ENCODE peak calls at places on chromosome 13, in four cellular contexts. F is GM13976, X is omental fat pad, P is right atrium auricular region. D is an unnamed sample.

GRCh38 chr13:88063741-88064140 is 392.6 kb downstream of the SLITRK5 start:
- DNase-seq in F (no peak), X (no peak), P (no peak), D (no peak)

GRCh38 chr13:80473695-80474094 is 132.8 kb upstream of the SPRY2 start:
- DNase-seq in F (no peak), X (no peak), P (no peak), D (no peak)

GRCh38 chr13:97659602-97660001 is 225.6 kb downstream of the RAP2A start:
- DNase-seq in F (no peak), X (no peak), P (no peak), D (peak; percentile 25)

GRCh38 chr13:27607125-27607524 is 13.2 kb downstream of the LNX2 start:
- DNase-seq in F (no peak), X (no peak), P (no peak), D (no peak)

GRCh38 chr13:106486287-106486686 is 49.2 kb downstream of the EFNB2 start:
- DNase-seq in F (no peak), X (no peak), P (no peak), D (no peak)

GRCh38 chr13:109000207-109000606 is 370.8 kb downstream of the MYO16 start:
- DNase-seq in F (no peak), X (no peak), P (no peak), D (no peak)

GRCh38 chr13:40389081-40389641 is 277.3 kb downstream of the FOXO1 start:
- DNase-seq in F (no peak), X (no peak), P (no peak), D (no peak)

GRCh38 chr13:113546571-113547247 is 37.8 kb upstream of the TFDP1 start:
- DNase-seq in F (no peak), X (no peak), P (peak; percentile 66), D (peak; percentile 81)

GRCh38 chr13:25753976-25754375 is 297.8 kb downstream of the SHISA2 start:
- DNase-seq in F (no peak), X (no peak), P (no peak), D (no peak)

GRCh38 chr13:31310781-31311180 is 111.0 kb downstream of the B3GLCT start:
- DNase-seq in F (no peak), X (no peak), P (no peak), D (no peak)

GRCh38 chr13:92103673-92104296 is 705.4 kb downstream of the GPC5 start:
- DNase-seq in F (no peak), X (no peak), P (no peak), D (no peak)

GRCh38 chr13:32309812-32310706 is 5.1 kb downstream of the ZAR1L start:
- DNase-seq in F (peak; percentile 52), X (no peak), P (no peak), D (no peak)

GRCh38 chr13:110771194-110771593 is 57.7 kb downstream of the ING1 start:
- DNase-seq in F (no peak), X (no peak), P (no peak), D (no peak)

GRCh38 chr13:40026174-40026585 is 370.7 kb downstream of the COG6 start:
- DNase-seq in F (peak; percentile 55), X (no peak), P (no peak), D (no peak)

GRCh38 chr13:72886272-72887062 is 104.5 kb downstream of the PIBF1 start:
- DNase-seq in F (no peak), X (no peak), P (no peak), D (no peak)

GRCh38 chr13:33445024-33445423 is 159.5 kb upstream of the STARD13 start:
- DNase-seq in F (no peak), X (no peak), P (no peak), D (no peak)

GRCh38 chr13:113176822-113177221 is 18.4 kb downstream of the PROZ start:
- DNase-seq in F (no peak), X (no peak), P (no peak), D (peak; percentile 53)

GRCh38 chr13:106499905-106500304 is 35.6 kb downstream of the EFNB2 start:
- DNase-seq in F (no peak), X (no peak), P (no peak), D (no peak)

GRCh38 chr13:83499286-83499685 is 383.0 kb downstream of the SLITRK1 start:
- DNase-seq in F (no peak), X (no peak), P (no peak), D (no peak)

GRCh38 chr13:104694397-104694796 is 1628.2 kb upstream of the SLC10A2 start:
- DNase-seq in F (no peak), X (no peak), P (no peak), D (no peak)

GRCh38 chr13:33676045-33676699 is 141.8 kb upstream of the RFC3 start:
- DNase-seq in F (no peak), X (no peak), P (no peak), D (no peak)

GRCh38 chr13:24491853-24492252 is 20.7 kb downstream of the PARP4 start:
- DNase-seq in F (no peak), X (no peak), P (no peak), D (no peak)

GRCh38 chr13:106262886-106263285 is 272.6 kb downstream of the EFNB2 start:
- DNase-seq in F (no peak), X (no peak), P (no peak), D (no peak)

GRCh38 chr13:97810152-97810551 is 143.3 kb upstream of the IPO5 start:
- DNase-seq in F (no peak), X (no peak), P (no peak), D (no peak)

GRCh38 chr13:113141591-113141950 is 16.9 kb upstream of the PROZ start:
- DNase-seq in F (no peak), X (no peak), P (no peak), D (no peak)

GRCh38 chr13:108213946-108214345 is 1.4 kb downstream of the LIG4 start:
- DNase-seq in F (no peak), X (no peak), P (no peak), D (no peak)

GRCh38 chr13:84279166-84279565 is 396.9 kb upstream of the SLITRK1 start:
- DNase-seq in F (no peak), X (no peak), P (no peak), D (no peak)

GRCh38 chr13:110319774-110320509 is 12.9 kb downstream of the COL4A2 start:
- DNase-seq in F (no peak), X (no peak), P (peak; percentile 62), D (no peak)

GRCh38 chr13:93800342-93800741 is 573.7 kb downstream of the GPC6 start:
- DNase-seq in F (no peak), X (no peak), P (no peak), D (no peak)

GRCh38 chr13:39688278-39688677 is 32.8 kb downstream of the COG6 start:
- DNase-seq in F (no peak), X (no peak), P (no peak), D (no peak)

GRCh38 chr13:67299072-67299635 is 69.0 kb upstream of the PCDH9 start:
- DNase-seq in F (no peak), X (no peak), P (no peak), D (no peak)

GRCh38 chr13:113337976-113338375 is 26.0 kb downstream of the GRTP1 start:
- DNase-seq in F (no peak), X (no peak), P (no peak), D (no peak)

GRCh38 chr13:98511435-98511834 is 65.5 kb downstream of the STK24 start:
- DNase-seq in F (no peak), X (no peak), P (no peak), D (peak; percentile 44)

GRCh38 chr13:23681253-23681652 is 111.0 kb downstream of the TNFRSF19 start:
- DNase-seq in F (no peak), X (no peak), P (no peak), D (no peak)

GRCh38 chr13:83386609-83387008 is 495.7 kb downstream of the SLITRK1 start:
- DNase-seq in F (no peak), X (no peak), P (no peak), D (no peak)

DNA sequence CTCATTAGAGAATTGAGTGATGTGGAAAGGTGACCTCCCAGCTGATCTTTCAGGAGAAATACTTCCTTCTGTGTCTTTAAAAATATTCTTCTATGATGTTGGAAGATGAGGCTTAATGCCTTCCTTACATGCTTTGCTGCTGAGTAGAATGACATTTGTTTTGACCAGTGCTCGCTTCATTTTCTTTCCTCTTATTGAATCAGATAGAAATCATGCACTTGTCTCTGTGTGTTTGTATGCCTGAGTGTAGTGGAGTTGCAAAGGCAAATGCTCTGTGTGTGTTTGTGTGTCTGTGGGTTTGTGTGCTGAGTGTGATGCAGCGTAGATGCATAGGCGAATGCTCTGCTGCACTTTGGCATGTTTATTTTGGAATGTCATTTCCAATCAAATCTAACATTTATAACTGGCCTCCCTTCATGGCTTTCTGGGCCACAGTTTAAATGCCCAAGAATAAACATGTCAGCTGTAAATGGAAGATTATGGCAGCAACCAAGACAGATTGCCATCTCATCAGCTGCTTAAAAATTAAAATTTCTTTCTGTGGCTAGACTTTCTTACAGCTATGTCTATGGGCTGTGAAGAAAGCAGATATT is 591.6 kb downstream of the FGF9 start:
- DNase-seq in F (no peak), X (no peak), P (no peak), D (no peak)
- TF ChIP-seq CTCF in F (no peak), X (no peak), P (no peak), D (no peak)

DNA sequence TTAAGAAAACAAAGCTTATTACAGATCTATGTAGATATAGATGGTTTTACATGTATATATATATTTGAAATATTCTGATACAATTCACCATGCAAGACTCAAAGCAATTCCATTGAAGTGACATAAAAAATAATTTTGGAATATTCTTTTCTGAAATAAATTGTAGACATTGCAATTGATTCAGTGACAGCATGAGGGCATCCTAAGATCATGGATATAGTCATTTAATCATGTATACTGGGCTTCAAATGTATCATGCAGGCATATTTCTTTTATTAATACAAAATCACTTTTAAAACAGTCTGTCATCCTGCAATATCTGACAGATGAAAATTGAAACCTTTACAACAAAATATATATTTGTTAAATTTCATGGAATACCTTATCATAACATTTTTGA is 286.7 kb upstream of the SLITRK6 start:
- DNase-seq in F (no peak), X (no peak), P (no peak), D (no peak)
- TF ChIP-seq CTCF in F (no peak), X (no peak), P (no peak), D (peak; percentile 35)

DNA sequence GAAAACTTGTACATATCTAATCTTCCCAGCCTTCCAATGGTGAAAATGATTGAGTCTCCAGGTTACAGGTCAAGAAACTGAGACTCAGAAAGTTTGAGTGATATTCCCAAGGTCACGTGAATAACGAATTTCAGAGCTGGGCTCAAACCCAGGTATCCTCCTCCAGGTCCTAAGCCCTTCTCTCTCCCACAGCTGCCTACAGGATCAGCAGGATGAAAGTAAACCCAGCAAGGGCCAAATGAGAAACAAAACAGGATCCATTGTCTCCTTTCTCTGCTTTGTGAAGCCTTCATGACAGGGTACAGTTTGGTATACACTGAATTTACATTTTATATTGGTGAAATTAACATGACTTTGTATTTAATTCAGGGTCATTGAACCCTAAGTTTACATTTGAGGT is 208.1 kb downstream of the RBM26 start:
- DNase-seq in F (no peak), X (no peak), P (no peak), D (no peak)
- TF ChIP-seq CTCF in F (no peak), X (no peak), P (no peak), D (no peak)

GRCh38 chr13:47794963-47795362 is 206.1 kb downstream of the SUCLA2 start:
- DNase-seq in F (peak; percentile 26), X (no peak), P (no peak), D (no peak)
- TF ChIP-seq CTCF in F (no peak), X (no peak), P (no peak), D (peak; percentile 31)

DNA sequence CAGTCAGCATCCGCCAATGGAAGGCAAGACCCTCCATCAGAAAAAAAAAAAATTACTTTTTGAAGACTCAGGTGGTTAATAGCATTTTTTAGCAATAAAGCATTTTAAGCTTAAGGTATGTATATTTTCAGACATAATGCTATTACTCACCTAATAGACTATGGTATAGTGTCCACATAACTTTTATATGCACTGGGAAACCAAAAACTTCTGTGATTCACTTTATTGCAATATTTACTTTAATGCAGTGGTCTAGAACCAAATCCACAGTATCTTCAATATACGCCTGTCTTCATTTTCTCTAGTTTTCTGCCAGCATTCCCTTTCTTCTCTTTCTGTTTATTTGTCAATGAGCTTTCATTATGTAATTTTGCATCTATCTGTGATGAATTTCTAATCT is 418.1 kb downstream of the SLITRK6 start:
- DNase-seq in F (no peak), X (no peak), P (no peak), D (no peak)
- TF ChIP-seq CTCF in F (no peak), X (no peak), P (no peak), D (no peak)

D was measured in osteocyte.